ENCODE peak calls at places on chromosome X, in five cellular contexts. Z is NT2/D1; M is CD4-positive, alpha-beta T cell; V is T-helper 1 cell; U is NCI-H1694. P is an unnamed sample.
A peak's percentile ranks its signal among the peaks of the same experiment; 100 is the strongest.

GRCh38 chrX:15579778-15580747 is 20.7 kb downstream of the ACE2 start:
- DNase-seq in M (no peak), Z (no peak), U (no peak), V (no peak), P (no peak)

GRCh38 chrX:154986826-154987575 is 35.5 kb downstream of the F8 start:
- DNase-seq in U (no peak), V (no peak), M (no peak), Z (no peak), P (no peak)

GRCh38 chrX:47218920-47219815 is 687 bp downstream of the CDK16 start:
- DNase-seq in Z (no peak), U (no peak), V (peak; percentile 47), M (peak; percentile 40), P (no peak)

GRCh38 chrX:91434351-91435168 is at the start of gene PABPC5:
- DNase-seq in U (no peak), M (no peak), V (no peak), Z (peak; percentile 40), P (no peak)

GRCh38 chrX:49878834-49879655 is at the start of gene USP27X:
- DNase-seq in U (peak; percentile 38), Z (peak; percentile 63), M (peak; percentile 76), V (peak; percentile 80), P (no peak)

GRCh38 chrX:8273451-8273894 is 102.4 kb upstream of the VCX2 start:
- DNase-seq in M (no peak), U (no peak), V (no peak), Z (no peak), P (no peak)

GRCh38 chrX:108736509-108737479 is at the start of gene IRS4:
- DNase-seq in M (no peak), Z (peak; percentile 63), V (no peak), U (no peak), P (no peak)

GRCh38 chrX:23745786-23746185 is 2.7 kb upstream of the ACOT9 start:
- DNase-seq in U (no peak), V (no peak), Z (no peak), M (no peak), P (no peak)

GRCh38 chrX:110156167-110156754 is 153.3 kb downstream of the TMEM164 start:
- DNase-seq in Z (no peak), U (peak; percentile 40), V (no peak), M (no peak), P (no peak)

GRCh38 chrX:70253377-70254062 is 6.5 kb downstream of the P2RY4 start:
- DNase-seq in V (no peak), M (no peak), U (no peak), Z (no peak), P (no peak)

GRCh38 chrX:48999030-48999429 is 3.0 kb downstream of the GRIPAP1 start:
- DNase-seq in U (no peak), V (no peak), M (no peak), Z (no peak), P (no peak)

GRCh38 chrX:65926095-65927019 is 113.5 kb downstream of the VSIG4 start:
- DNase-seq in U (no peak), V (peak; percentile 9), M (peak; percentile 26), Z (no peak), P (peak; percentile 50)

GRCh38 chrX:108516184-108516583 is 76.5 kb downstream of the COL4A5 start:
- DNase-seq in Z (no peak), M (no peak), U (no peak), V (no peak), P (no peak)

GRCh38 chrX:1533083-1533482 is 3.9 kb downstream of the P2RY8 start:
- DNase-seq in V (no peak), Z (no peak), M (no peak), U (no peak), P (no peak)

GRCh38 chrX:30875957-30876356 is 13.1 kb downstream of the TAB3 start:
- DNase-seq in U (no peak), Z (no peak), V (no peak), M (no peak), P (no peak)

GRCh38 chrX:111110098-111110775 is 14.2 kb downstream of the PAK3 start:
- DNase-seq in U (no peak), M (no peak), V (no peak), Z (no peak), P (no peak)

GRCh38 chrX:23365541-23365940 is 30.9 kb downstream of the PTCHD1 start:
- DNase-seq in Z (no peak), U (no peak), M (no peak), V (no peak), P (no peak)

GRCh38 chrX:40897768-40898167 is 162.4 kb upstream of the MED14 start:
- DNase-seq in V (no peak), M (no peak), Z (no peak), U (peak; percentile 79), P (no peak)

GRCh38 chrX:134396174-134396573 is 63.8 kb upstream of the HPRT1 start:
- DNase-seq in M (no peak), Z (no peak), U (no peak), V (no peak), P (no peak)

GRCh38 chrX:41779058-41779564 is 55.1 kb downstream of the GPR82 start:
- DNase-seq in M (no peak), V (no peak), Z (no peak), U (no peak), P (no peak)

GRCh38 chrX:19924285-19924684 is 36.9 kb upstream of the SH3KBP1 start:
- DNase-seq in V (no peak), Z (no peak), U (no peak), M (no peak), P (no peak)

GRCh38 chrX:131985526-131986049 is 37.5 kb upstream of the STK26 start:
- DNase-seq in V (no peak), M (no peak), U (no peak), Z (peak; percentile 0), P (no peak)

GRCh38 chrX:53080628-53081580 is 1.3 kb upstream of the TSPYL2 start:
- DNase-seq in V (peak; percentile 22), M (no peak), Z (no peak), U (no peak), P (no peak)

GRCh38 chrX:149286940-149287349 is 218.2 kb downstream of the IDS start:
- DNase-seq in M (peak; percentile 33), U (peak; percentile 40), V (peak; percentile 8), Z (peak; percentile 22), P (no peak)

GRCh38 chrX:34654939-34655338 is 2.1 kb downstream of the TMEM47 start:
- DNase-seq in M (no peak), Z (no peak), U (no peak), V (no peak), P (no peak)

GRCh38 chrX:84219551-84219950 is 31.6 kb upstream of the RPS6KA6 start:
- DNase-seq in U (no peak), M (no peak), V (no peak), Z (no peak), P (no peak)

GRCh38 chrX:102934624-102935023 is 2.4 kb upstream of the RAB40AL start:
- DNase-seq in V (no peak), M (no peak), Z (peak; percentile 15), U (peak; percentile 39), P (no peak)

GRCh38 chrX:106903856-106904528 is 851 bp upstream of the RIPPLY1 start:
- DNase-seq in V (no peak), Z (no peak), U (no peak), M (no peak), P (no peak)

GRCh38 chrX:49761481-49761880 is 65.7 kb upstream of the PAGE1 start:
- DNase-seq in Z (peak; percentile 6), V (no peak), U (peak; percentile 3), M (no peak), P (no peak)

GRCh38 chrX:39152106-39152649 is 350.9 kb downstream of the MID1IP1 start:
- DNase-seq in U (peak; percentile 80), V (no peak), M (peak; percentile 13), Z (peak; percentile 28), P (no peak)

GRCh38 chrX:18873836-18874235 is 110.1 kb downstream of the PHKA2 start:
- DNase-seq in Z (no peak), U (no peak), V (no peak), M (no peak), P (no peak)

GRCh38 chrX:40152706-40153334 is 55.1 kb upstream of the BCOR start:
- DNase-seq in U (no peak), Z (no peak), V (no peak), M (no peak), P (peak; percentile 23)

GRCh38 chrX:78886550-78886949 is 58.6 kb upstream of the P2RY10 start:
- DNase-seq in V (no peak), M (no peak), Z (no peak), U (no peak), P (no peak)

GRCh38 chrX:153725039-153725831 is 579 bp downstream of the ABCD1 start:
- DNase-seq in Z (no peak), U (no peak), V (peak; percentile 15), M (no peak), P (no peak)

GRCh38 chrX:74449322-74449936 is 28.1 kb downstream of the SLC16A2 start:
- DNase-seq in M (peak; percentile 27), Z (no peak), U (no peak), V (peak; percentile 10), P (no peak)

GRCh38 chrX:69031181-69031580 is 134.1 kb downstream of the PJA1 start:
- DNase-seq in U (no peak), V (no peak), M (no peak), Z (no peak), P (no peak)

GRCh38 chrX:48573690-48574269 is 504 bp upstream of the RBM3 start:
- DNase-seq in Z (no peak), U (peak; percentile 8), M (peak; percentile 22), V (peak; percentile 4), P (no peak)

GRCh38 chrX:11666180-11666579 is 460 bp upstream of the ARHGAP6 start:
- DNase-seq in V (no peak), Z (no peak), U (no peak), M (no peak), P (no peak)

GRCh38 chrX:9164535-9165425 is 130.9 kb upstream of the FAM9B start:
- DNase-seq in M (no peak), Z (no peak), V (no peak), U (no peak), P (no peak)